ENCODE peak calls at places on chromosomes 6 and 20, in nine cellular contexts. One of them, this sample, is unnamed.

GRCh38 chr6:51398064-51398740 is 579.5 kb downstream of the TFAP2B start:
- DNase-seq in brain microvascular endothelial cell: no peak
- DNase-seq in BJ: no peak
- DNase-seq in GM12865: peak; percentile 59
- DNase-seq in fibroblast of lung: peak; percentile 30
- DNase-seq in stomach: no peak
- DNase-seq in breast epithelium: no peak
- DNase-seq in IMR-90: no peak
- DNase-seq in tibial artery: no peak
- DNase-seq in this sample: no peak

GRCh38 chr6:168026925-168027324 is 29.5 kb downstream of the KIF25 start:
- DNase-seq in brain microvascular endothelial cell: no peak
- DNase-seq in BJ: no peak
- DNase-seq in GM12865: no peak
- DNase-seq in fibroblast of lung: no peak
- DNase-seq in stomach: no peak
- DNase-seq in breast epithelium: peak; percentile 13
- DNase-seq in IMR-90: no peak
- DNase-seq in tibial artery: no peak
- DNase-seq in this sample: no peak

GRCh38 chr6:100472674-100473073 is 8.0 kb upstream of the SIM1 start:
- DNase-seq in brain microvascular endothelial cell: peak; percentile 28
- DNase-seq in BJ: no peak
- DNase-seq in GM12865: peak; percentile 78
- DNase-seq in fibroblast of lung: peak; percentile 71
- DNase-seq in stomach: no peak
- DNase-seq in breast epithelium: no peak
- DNase-seq in IMR-90: peak; percentile 64
- DNase-seq in tibial artery: no peak
- DNase-seq in this sample: no peak

GRCh38 chr6:113416166-113416565 is 441.0 kb upstream of the MARCKS start:
- DNase-seq in brain microvascular endothelial cell: no peak
- DNase-seq in BJ: no peak
- DNase-seq in GM12865: no peak
- DNase-seq in fibroblast of lung: peak; percentile 46
- DNase-seq in stomach: no peak
- DNase-seq in breast epithelium: no peak
- DNase-seq in IMR-90: peak; percentile 35
- DNase-seq in tibial artery: no peak
- DNase-seq in this sample: no peak

GRCh38 chr20:25014816-25015215 is 22.3 kb upstream of the APMAP start:
- DNase-seq in brain microvascular endothelial cell: no peak
- DNase-seq in BJ: no peak
- DNase-seq in GM12865: peak; percentile 12
- DNase-seq in fibroblast of lung: no peak
- DNase-seq in stomach: peak; percentile 24
- DNase-seq in breast epithelium: no peak
- DNase-seq in IMR-90: no peak
- DNase-seq in tibial artery: peak; percentile 54
- DNase-seq in this sample: no peak

GRCh38 chr6:132011582-132011981 is 60.4 kb upstream of the CCN2 start:
- DNase-seq in brain microvascular endothelial cell: no peak
- DNase-seq in BJ: no peak
- DNase-seq in GM12865: no peak
- DNase-seq in fibroblast of lung: peak; percentile 17
- DNase-seq in stomach: no peak
- DNase-seq in breast epithelium: no peak
- DNase-seq in IMR-90: no peak
- DNase-seq in tibial artery: no peak
- DNase-seq in this sample: peak; percentile 15

GRCh38 chr6:30885481-30885998 is 1.2 kb downstream of the DDR1 start:
- DNase-seq in brain microvascular endothelial cell: peak; percentile 5
- DNase-seq in BJ: no peak
- DNase-seq in GM12865: no peak
- DNase-seq in fibroblast of lung: peak; percentile 32
- DNase-seq in stomach: peak; percentile 48
- DNase-seq in breast epithelium: peak; percentile 84
- DNase-seq in IMR-90: peak; percentile 18
- DNase-seq in tibial artery: peak; percentile 62
- DNase-seq in this sample: no peak

GRCh38 chr20:13331536-13331935 is 110.5 kb downstream of the ISM1 start:
- DNase-seq in brain microvascular endothelial cell: no peak
- DNase-seq in BJ: no peak
- DNase-seq in GM12865: no peak
- DNase-seq in fibroblast of lung: peak; percentile 33
- DNase-seq in stomach: no peak
- DNase-seq in breast epithelium: no peak
- DNase-seq in IMR-90: no peak
- DNase-seq in tibial artery: no peak
- DNase-seq in this sample: no peak

GRCh38 chr6:56106231-56106630 is 141.1 kb downstream of the COL21A1 start:
- DNase-seq in brain microvascular endothelial cell: no peak
- DNase-seq in BJ: no peak
- DNase-seq in GM12865: no peak
- DNase-seq in fibroblast of lung: no peak
- DNase-seq in stomach: no peak
- DNase-seq in breast epithelium: no peak
- DNase-seq in IMR-90: no peak
- DNase-seq in tibial artery: no peak
- DNase-seq in this sample: no peak

GRCh38 chr20:13002256-13002655 is 6.5 kb upstream of the SPTLC3 start:
- DNase-seq in brain microvascular endothelial cell: no peak
- DNase-seq in BJ: no peak
- DNase-seq in GM12865: no peak
- DNase-seq in fibroblast of lung: no peak
- DNase-seq in stomach: no peak
- DNase-seq in breast epithelium: no peak
- DNase-seq in IMR-90: no peak
- DNase-seq in tibial artery: no peak
- DNase-seq in this sample: no peak

GRCh38 chr6:41284726-41285125 is 1.8 kb downstream of the TREM1 start:
- DNase-seq in brain microvascular endothelial cell: peak; percentile 46
- DNase-seq in BJ: no peak
- DNase-seq in GM12865: no peak
- DNase-seq in fibroblast of lung: peak; percentile 33
- DNase-seq in stomach: no peak
- DNase-seq in breast epithelium: no peak
- DNase-seq in IMR-90: peak; percentile 20
- DNase-seq in tibial artery: no peak
- DNase-seq in this sample: no peak

GRCh38 chr6:137264308-137265075 is 45.3 kb upstream of the IFNGR1 start:
- DNase-seq in brain microvascular endothelial cell: no peak
- DNase-seq in BJ: peak; percentile 26
- DNase-seq in GM12865: no peak
- DNase-seq in fibroblast of lung: no peak
- DNase-seq in stomach: no peak
- DNase-seq in breast epithelium: no peak
- DNase-seq in IMR-90: no peak
- DNase-seq in tibial artery: no peak
- DNase-seq in this sample: no peak

GRCh38 chr6:117498159-117498558 is 15.7 kb downstream of the DCBLD1 start:
- DNase-seq in brain microvascular endothelial cell: peak; percentile 65
- DNase-seq in BJ: peak; percentile 40
- DNase-seq in GM12865: peak; percentile 22
- DNase-seq in fibroblast of lung: peak; percentile 89
- DNase-seq in stomach: no peak
- DNase-seq in breast epithelium: no peak
- DNase-seq in IMR-90: peak; percentile 87
- DNase-seq in tibial artery: no peak
- DNase-seq in this sample: no peak

GRCh38 chr20:38873050-38873581 is 53.1 kb upstream of the FAM83D start:
- DNase-seq in brain microvascular endothelial cell: no peak
- DNase-seq in BJ: no peak
- DNase-seq in GM12865: peak; percentile 95
- DNase-seq in fibroblast of lung: no peak
- DNase-seq in stomach: no peak
- DNase-seq in breast epithelium: no peak
- DNase-seq in IMR-90: no peak
- DNase-seq in tibial artery: peak; percentile 48
- DNase-seq in this sample: no peak

GRCh38 chr20:32456869-32457421 is 98.8 kb downstream of the ASXL1 start:
- DNase-seq in brain microvascular endothelial cell: no peak
- DNase-seq in BJ: no peak
- DNase-seq in GM12865: peak; percentile 41
- DNase-seq in fibroblast of lung: peak; percentile 42
- DNase-seq in stomach: peak; percentile 49
- DNase-seq in breast epithelium: no peak
- DNase-seq in IMR-90: peak; percentile 17
- DNase-seq in tibial artery: no peak
- DNase-seq in this sample: no peak

GRCh38 chr6:109093732-109094131 is 914 bp downstream of the SESN1 start:
- DNase-seq in brain microvascular endothelial cell: no peak
- DNase-seq in BJ: no peak
- DNase-seq in GM12865: no peak
- DNase-seq in fibroblast of lung: peak; percentile 18
- DNase-seq in stomach: no peak
- DNase-seq in breast epithelium: no peak
- DNase-seq in IMR-90: peak; percentile 14
- DNase-seq in tibial artery: no peak
- DNase-seq in this sample: no peak

GRCh38 chr6:13369591-13369990 is 41.3 kb upstream of the TBC1D7 start:
- DNase-seq in brain microvascular endothelial cell: no peak
- DNase-seq in BJ: no peak
- DNase-seq in GM12865: no peak
- DNase-seq in fibroblast of lung: no peak
- DNase-seq in stomach: no peak
- DNase-seq in breast epithelium: no peak
- DNase-seq in IMR-90: no peak
- DNase-seq in tibial artery: no peak
- DNase-seq in this sample: no peak

GRCh38 chr20:52494244-52494643 is 302.7 kb upstream of the ZFP64 start:
- DNase-seq in brain microvascular endothelial cell: peak; percentile 46
- DNase-seq in BJ: peak; percentile 91
- DNase-seq in GM12865: no peak
- DNase-seq in fibroblast of lung: peak; percentile 99
- DNase-seq in stomach: no peak
- DNase-seq in breast epithelium: no peak
- DNase-seq in IMR-90: peak; percentile 98
- DNase-seq in tibial artery: no peak
- DNase-seq in this sample: peak; percentile 4

GRCh38 chr20:11098888-11099287 is 425.1 kb upstream of the JAG1 start:
- DNase-seq in brain microvascular endothelial cell: no peak
- DNase-seq in BJ: no peak
- DNase-seq in GM12865: no peak
- DNase-seq in fibroblast of lung: no peak
- DNase-seq in stomach: no peak
- DNase-seq in breast epithelium: no peak
- DNase-seq in IMR-90: no peak
- DNase-seq in tibial artery: no peak
- DNase-seq in this sample: no peak

GRCh38 chr6:166420351-166420750 is 37.6 kb upstream of the MPC1 start:
- DNase-seq in brain microvascular endothelial cell: peak; percentile 56
- DNase-seq in BJ: no peak
- DNase-seq in GM12865: no peak
- DNase-seq in fibroblast of lung: peak; percentile 23
- DNase-seq in stomach: no peak
- DNase-seq in breast epithelium: no peak
- DNase-seq in IMR-90: peak; percentile 21
- DNase-seq in tibial artery: peak; percentile 41
- DNase-seq in this sample: no peak
- TF ChIP-seq CTCF in brain microvascular endothelial cell: peak; percentile 58
- TF ChIP-seq CTCF in BJ: no peak
- TF ChIP-seq CTCF in GM12865: no peak
- TF ChIP-seq CTCF in fibroblast of lung: peak; percentile 15
- TF ChIP-seq CTCF in stomach: no peak
- TF ChIP-seq CTCF in breast epithelium: no peak
- TF ChIP-seq CTCF in IMR-90: no peak
- TF ChIP-seq CTCF in tibial artery: no peak
- TF ChIP-seq CTCF in this sample: peak; percentile 16

DNA sequence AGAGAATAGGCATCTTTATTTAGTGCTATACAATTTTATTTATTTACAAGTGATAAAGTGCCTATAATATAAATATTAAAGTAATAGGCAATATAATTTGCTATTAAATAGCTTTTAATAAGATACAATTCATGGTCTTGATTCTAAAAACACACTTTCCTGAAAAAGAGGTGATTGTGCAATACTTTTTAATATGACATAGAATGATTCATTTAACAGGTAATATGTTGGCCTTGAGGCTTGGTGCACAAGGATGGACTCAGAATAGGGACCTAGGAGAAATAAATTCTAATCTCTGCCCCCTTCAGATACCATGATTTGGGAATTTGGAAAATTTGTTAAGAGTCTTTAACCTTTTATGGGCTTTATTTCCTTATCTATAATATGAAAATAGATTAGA is 149.9 kb upstream of the FUT9 start:
- DNase-seq in brain microvascular endothelial cell: no peak
- DNase-seq in BJ: no peak
- DNase-seq in GM12865: no peak
- DNase-seq in fibroblast of lung: no peak
- DNase-seq in stomach: no peak
- DNase-seq in breast epithelium: no peak
- DNase-seq in IMR-90: no peak
- DNase-seq in tibial artery: no peak
- DNase-seq in this sample: no peak
- H3K4me3 ChIP-seq in brain microvascular endothelial cell: no peak overlapping the region
- H3K4me3 ChIP-seq in BJ: no peak overlapping the region
- H3K4me3 ChIP-seq in GM12865: no peak overlapping the region
- H3K4me3 ChIP-seq in fibroblast of lung: no peak overlapping the region
- H3K4me3 ChIP-seq in stomach: no peak overlapping the region
- H3K4me3 ChIP-seq in breast epithelium: no peak overlapping the region
- H3K4me3 ChIP-seq in IMR-90: no peak overlapping the region
- H3K4me3 ChIP-seq in tibial artery: no peak overlapping the region
- H3K4me3 ChIP-seq in this sample: no peak overlapping the region

GRCh38 chr6:39867592-39867991 is 66.7 kb downstream of the MOCS1 start:
- DNase-seq in brain microvascular endothelial cell: no peak
- DNase-seq in BJ: no peak
- DNase-seq in GM12865: no peak
- DNase-seq in fibroblast of lung: no peak
- DNase-seq in stomach: no peak
- DNase-seq in breast epithelium: no peak
- DNase-seq in IMR-90: no peak
- DNase-seq in tibial artery: peak; percentile 40
- DNase-seq in this sample: no peak
- TF ChIP-seq CTCF in brain microvascular endothelial cell: peak; percentile 43
- TF ChIP-seq CTCF in BJ: no peak
- TF ChIP-seq CTCF in GM12865: no peak
- TF ChIP-seq CTCF in fibroblast of lung: peak; percentile 11
- TF ChIP-seq CTCF in stomach: no peak
- TF ChIP-seq CTCF in breast epithelium: no peak
- TF ChIP-seq CTCF in IMR-90: no peak
- TF ChIP-seq CTCF in tibial artery: no peak
- TF ChIP-seq CTCF in this sample: peak; percentile 17

DNA sequence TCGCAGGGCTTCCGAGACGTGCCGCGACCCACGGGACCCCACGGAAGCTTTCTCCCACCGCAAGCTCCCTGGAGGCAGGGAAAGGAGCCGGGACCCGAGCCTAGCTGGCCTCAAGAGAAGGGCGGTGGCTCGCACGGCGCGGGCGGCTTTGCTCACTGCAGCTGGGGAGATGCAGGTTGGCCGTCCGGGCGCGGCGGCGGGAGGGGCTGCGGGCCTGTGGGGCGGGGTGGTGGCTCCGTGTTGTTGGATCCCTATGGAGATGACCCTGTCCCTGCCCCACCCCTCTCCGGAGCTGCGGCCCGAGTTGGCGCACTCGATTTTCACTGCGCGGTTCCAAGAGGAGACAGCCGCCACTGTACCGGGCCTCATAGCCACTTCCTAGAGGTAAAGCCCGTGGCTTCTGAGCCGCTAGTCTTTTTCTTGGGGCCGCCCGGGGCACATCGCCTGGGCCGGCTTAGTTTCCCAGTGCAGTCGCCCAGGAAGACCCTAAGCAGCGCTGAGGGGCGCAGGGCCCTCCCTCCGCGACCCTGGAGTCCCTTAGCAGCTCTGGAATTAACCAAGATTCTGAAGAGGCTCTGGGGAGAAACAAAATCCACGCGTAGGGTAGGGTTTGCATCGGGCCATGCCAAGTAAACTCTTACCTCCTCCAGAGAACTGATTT is at the start of gene ECT2L:
- DNase-seq in brain microvascular endothelial cell: peak; percentile 49
- DNase-seq in BJ: no peak
- DNase-seq in GM12865: no peak
- DNase-seq in fibroblast of lung: peak; percentile 69
- DNase-seq in stomach: peak; percentile 60
- DNase-seq in breast epithelium: peak; percentile 51
- DNase-seq in IMR-90: no peak
- DNase-seq in tibial artery: peak; percentile 80
- DNase-seq in this sample: no peak
- H3K4me3 ChIP-seq in brain microvascular endothelial cell: peak within 1 kb of the TSS; percentile 55
- H3K4me3 ChIP-seq in BJ: peak within 1 kb of the TSS; percentile 32
- H3K4me3 ChIP-seq in GM12865: no peak within 1 kb of the TSS
- H3K4me3 ChIP-seq in fibroblast of lung: peak within 1 kb of the TSS; percentile 49
- H3K4me3 ChIP-seq in stomach: peak within 1 kb of the TSS; percentile 42
- H3K4me3 ChIP-seq in breast epithelium: peak within 1 kb of the TSS; percentile 49
- H3K4me3 ChIP-seq in IMR-90: no peak within 1 kb of the TSS
- H3K4me3 ChIP-seq in tibial artery: peak within 1 kb of the TSS; percentile 45
- H3K4me3 ChIP-seq in this sample: peak within 1 kb of the TSS; percentile 22